ENCODE peak calls at places on chromosomes 11 and 22, in four cellular contexts. C, A, E and W are unnamed samples.

GRCh38 chr11:76752321-76753175 is 30.6 kb upstream of the TSKU start:
- DNase-seq in C (peak), A (peak), E (peak), W (no peak)

GRCh38 chr11:121437686-121438078 is 14.4 kb upstream of the SORL1 start:
- DNase-seq in C (no peak), A (no peak), E (no peak), W (no peak)

GRCh38 chr11:81658722-81659121 is 1074.9 kb downstream of the FAM181B start:
- DNase-seq in C (no peak), A (peak), E (peak), W (no peak)

GRCh38 chr11:88104408-88104807 is 70.8 kb downstream of the RAB38 start:
- DNase-seq in C (no peak), A (no peak), E (no peak), W (no peak)

GRCh38 chr11:27524155-27524554 is 17.6 kb upstream of the LIN7C start:
- DNase-seq in C (no peak), A (peak), E (no peak), W (no peak)

GRCh38 chr11:44977493-44977984 is 26.9 kb upstream of the TP53I11 start:
- DNase-seq in C (no peak), A (peak), E (no peak), W (no peak)

GRCh38 chr11:45921561-45922424 is 663 bp upstream of the LARGE2 start:
- DNase-seq in C (peak), A (no peak), E (peak), W (peak)

GRCh38 chr11:119622454-119623143 is 106.4 kb downstream of the NECTIN1 start:
- DNase-seq in C (no peak), A (no peak), E (no peak), W (no peak)

GRCh38 chr22:32561163-32561562 is 86.6 kb downstream of the FBXO7 start:
- DNase-seq in C (no peak), A (no peak), E (no peak), W (no peak)

GRCh38 chr22:32448980-32449379 is 15.3 kb downstream of the BPIFC start:
- DNase-seq in C (peak), A (no peak), E (no peak), W (no peak)

GRCh38 chr11:129720156-129720555 is 95.5 kb upstream of the TMEM45B start:
- DNase-seq in C (no peak), A (no peak), E (no peak), W (no peak)

GRCh38 chr11:47413908-47414684 is 5.7 kb downstream of the SLC39A13 start:
- DNase-seq in C (peak), A (peak), E (peak), W (no peak)

GRCh38 chr11:113474362-113475159 is 637 bp downstream of the DRD2 start:
- DNase-seq in C (peak), A (peak), E (peak), W (peak)

GRCh38 chr11:45146072-45147016 is at the start of gene PRDM11:
- DNase-seq in C (peak), A (peak), E (peak), W (no peak)

GRCh38 chr11:2884424-2884815 is 1.2 kb downstream of the CDKN1C start:
- DNase-seq in C (no peak), A (peak), E (no peak), W (no peak)

GRCh38 chr22:33443688-33444087 is 385.5 kb upstream of the SYN3 start:
- DNase-seq in C (no peak), A (no peak), E (no peak), W (no peak)

GRCh38 chr11:554824-555499 is 5.6 kb downstream of the LMNTD2 start:
- DNase-seq in C (peak), A (peak), E (peak), W (no peak)

GRCh38 chr22:47133263-47133662 is 370.8 kb downstream of the TBC1D22A start:
- DNase-seq in C (no peak), A (no peak), E (no peak), W (no peak)
- H3K27ac ChIP-seq in C (no peak), A (no peak), E (no peak), W (no peak)

GRCh38 chr11:60991457-60991856 is 20.0 kb downstream of the CD6 start:
- DNase-seq in C (no peak), A (no peak), E (no peak), W (no peak)
- H3K27ac ChIP-seq in C (no peak), A (no peak), E (no peak), W (no peak)

GRCh38 chr11:34189191-34189590 is 83.8 kb downstream of the NAT10 start:
- DNase-seq in C (no peak), A (no peak), E (no peak), W (no peak)
- H3K27ac ChIP-seq in C (no peak), A (no peak), E (no peak), W (no peak)

GRCh38 chr22:40051322-40051721 is 56.6 kb downstream of the FAM83F start:
- DNase-seq in C (no peak), A (no peak), E (no peak), W (no peak)
- H3K27ac ChIP-seq in C (no peak), A (no peak), E (no peak), W (no peak)

GRCh38 chr11:114604179-114604813 is 8.7 kb upstream of the NXPE4 start:
- DNase-seq in C (no peak), A (no peak), E (no peak), W (no peak)

GRCh38 chr11:114607753-114608459 is 12.3 kb upstream of the NXPE4 start:
- DNase-seq in C (no peak), A (no peak), E (no peak), W (no peak)

GRCh38 chr11:114604886-114605285 is 9.3 kb upstream of the NXPE4 start:
- DNase-seq in C (no peak), A (no peak), E (no peak), W (no peak)

GRCh38 chr11:114606003-114606801 is 10.6 kb upstream of the NXPE4 start:
- DNase-seq in C (no peak), A (no peak), E (no peak), W (no peak)

GRCh38 chr11:114605370-114605769 is 9.8 kb upstream of the NXPE4 start:
- DNase-seq in C (no peak), A (no peak), E (no peak), W (no peak)
- H3K27ac ChIP-seq in C (no peak), A (no peak), E (no peak), W (no peak)

DNA sequence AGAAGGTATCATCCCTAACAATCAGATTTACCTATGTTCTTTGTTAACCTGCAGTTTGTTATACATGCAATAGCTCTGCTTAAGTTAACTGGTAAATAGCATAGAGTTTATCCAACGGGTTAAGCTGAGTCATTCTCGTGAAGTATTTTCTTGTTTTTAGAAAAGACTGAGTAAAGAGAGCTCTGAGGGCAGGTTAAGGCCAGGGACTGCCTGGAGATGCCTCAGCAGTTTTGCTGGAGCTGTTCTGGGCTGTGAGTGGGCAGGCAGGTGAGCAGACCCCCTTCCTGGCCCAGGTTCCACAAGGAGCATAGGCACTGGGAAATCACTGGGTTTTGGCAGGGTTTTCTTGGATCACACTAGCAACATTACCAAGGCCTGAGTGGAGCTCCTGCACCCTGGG is 27.0 kb downstream of the IRAG1 start:
- DNase-seq in C (no peak), A (peak), E (no peak), W (no peak)
- H3K27ac ChIP-seq in C (no peak), A (peak), E (peak), W (no peak)

GRCh38 chr11:61350803-61351202 is 10.9 kb downstream of the CYB561A3 start:
- DNase-seq in C (no peak), A (no peak), E (peak), W (no peak)
- H3K27ac ChIP-seq in C (no peak), A (no peak), E (no peak), W (no peak)

GRCh38 chr22:45196926-45197605 is 33.3 kb downstream of the NUP50 start:
- DNase-seq in C (no peak), A (no peak), E (peak), W (no peak)

GRCh38 chr22:45195616-45196015 is 31.9 kb downstream of the NUP50 start:
- DNase-seq in C (no peak), A (no peak), E (no peak), W (no peak)

GRCh38 chr22:45194686-45195085 is 31.0 kb downstream of the NUP50 start:
- DNase-seq in C (no peak), A (no peak), E (no peak), W (no peak)

GRCh38 chr22:45197606-45198462 is 34.1 kb downstream of the NUP50 start:
- DNase-seq in C (no peak), A (no peak), E (no peak), W (no peak)

GRCh38 chr22:45196308-45196707 is 32.6 kb downstream of the NUP50 start:
- DNase-seq in C (no peak), A (no peak), E (no peak), W (no peak)
- H3K27ac ChIP-seq in C (no peak), A (no peak), E (no peak), W (no peak)

GRCh38 chr22:17896552-17896951 is 122.3 kb upstream of the BID start:
- DNase-seq in C (no peak), A (no peak), E (no peak), W (no peak)
- H3K27ac ChIP-seq in C (no peak), A (no peak), E (no peak), W (peak)

GRCh38 chr11:122690292-122690691 is 34.8 kb downstream of the UBASH3B start:
- DNase-seq in C (no peak), A (no peak), E (no peak), W (no peak)
- H3K27ac ChIP-seq in C (peak), A (peak), E (peak), W (no peak)